ENCODE peak calls at places on chromosomes 4 and X, in ten cellular contexts. X is AG09309, E is fibroblast of lung, R is AG04450, T is ovary, O is SK-N-SH, J is lung, Z is spleen, U is GM10248, B is bronchial epithelial cell. Q is an unnamed sample.

GRCh38 chr4:173821031-173821430 is 291.0 kb upstream of the HAND2 start:
- DNase-seq in X (peak), T (no peak), J (no peak), E (peak), R (no peak), O (no peak), U (no peak), B (no peak), Z (no peak), Q (no peak)

GRCh38 chrX:46913710-46914109 is 1.5 kb downstream of the JADE3 start:
- DNase-seq in E (peak), R (no peak), U (no peak), B (peak), O (peak), Z (no peak), J (no peak), T (peak), X (no peak), Q (no peak)

GRCh38 chr4:112848931-112849330 is 200.5 kb upstream of the ANK2 start:
- DNase-seq in E (peak), U (no peak), R (no peak), Z (no peak), J (no peak), T (no peak), O (no peak), B (no peak), X (no peak), Q (no peak)

GRCh38 chr4:105712766-105713165 is 4.2 kb downstream of the GSTCD start:
- DNase-seq in R (no peak), E (no peak), O (no peak), U (no peak), T (no peak), J (no peak), X (no peak), Z (no peak), B (peak), Q (no peak)

GRCh38 chr4:22237155-22237751 is 278.6 kb downstream of the ADGRA3 start:
- DNase-seq in Z (peak), U (no peak), R (no peak), J (no peak), E (no peak), B (peak), O (peak), X (no peak), T (peak), Q (no peak)

GRCh38 chrX:48475295-48475694 is 704 bp upstream of the FTSJ1 start:
- DNase-seq in T (no peak), J (no peak), Z (no peak), U (no peak), O (peak), R (no peak), E (no peak), B (no peak), X (no peak), Q (no peak)

GRCh38 chr4:125951275-125951887 is 636.6 kb downstream of the FAT4 start:
- DNase-seq in B (no peak), Z (no peak), X (peak), O (peak), J (no peak), U (no peak), R (peak), T (no peak), E (peak), Q (peak)

GRCh38 chr4:74228691-74229640 is 71.0 kb downstream of the MTHFD2L start:
- DNase-seq in E (peak), U (peak), T (peak), J (peak), R (peak), O (peak), X (no peak), B (peak), Z (peak), Q (peak)

GRCh38 chr4:20253799-20254409 is 2.2 kb downstream of the SLIT2 start:
- DNase-seq in T (peak), O (peak), B (no peak), U (peak), R (no peak), J (no peak), X (no peak), E (peak), Z (peak), Q (no peak)

GRCh38 chr4:47824844-47825243 is 13.0 kb downstream of the CORIN start:
- DNase-seq in U (peak), E (no peak), J (no peak), O (peak), T (no peak), X (no peak), R (no peak), Z (no peak), B (no peak), Q (no peak)

GRCh38 chrX:63560601-63561218 is 209.6 kb upstream of the SPIN4 start:
- DNase-seq in X (peak), U (peak), R (peak), T (peak), B (peak), Z (peak), O (peak), J (peak), E (peak), Q (peak)

DNA sequence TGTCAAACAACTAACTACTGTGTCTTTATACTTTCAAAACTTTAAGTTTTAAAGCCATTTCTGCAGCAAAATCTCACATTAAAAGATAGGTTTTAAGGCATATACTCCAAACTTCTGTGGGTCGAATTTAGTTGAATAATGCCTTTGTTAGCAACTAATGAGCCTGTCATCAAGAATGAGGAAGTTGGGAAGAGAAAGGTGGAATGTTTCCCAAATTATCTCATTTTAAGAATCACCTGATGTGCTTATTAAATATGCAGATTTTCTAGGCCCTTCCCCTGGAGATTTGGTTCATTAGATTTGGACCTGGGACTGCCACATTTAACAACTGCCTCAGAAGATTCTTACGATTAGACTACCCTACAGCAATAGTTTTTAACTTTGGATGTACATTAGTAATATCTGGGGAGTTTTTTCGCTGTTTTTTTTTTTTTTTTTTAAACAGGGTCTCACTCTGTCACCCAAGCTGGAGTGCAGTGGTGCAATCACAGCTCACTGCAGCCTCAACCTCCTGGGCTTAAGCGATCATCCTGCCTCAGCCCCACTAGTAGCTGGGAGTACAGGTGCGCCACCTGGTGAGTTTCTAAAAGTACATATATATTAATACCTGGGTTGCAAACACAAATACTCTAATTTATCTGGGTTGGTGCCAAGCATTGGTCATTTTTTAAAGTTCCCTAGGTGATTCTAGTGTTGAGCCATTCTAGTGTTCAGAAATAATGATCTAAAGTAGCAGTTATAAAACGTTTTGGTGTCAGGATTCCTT is 16.1 kb upstream of the TASL start:
- DNase-seq in T (no peak), O (no peak), E (no peak), X (no peak), U (no peak), J (no peak), B (no peak), R (no peak), Z (no peak), Q (no peak)
- TF ChIP-seq CTCF in T (no peak), O (no peak), E (no peak), X (no peak), U (peak), J (no peak), B (no peak), R (no peak), Z (no peak), Q (no peak)

DNA sequence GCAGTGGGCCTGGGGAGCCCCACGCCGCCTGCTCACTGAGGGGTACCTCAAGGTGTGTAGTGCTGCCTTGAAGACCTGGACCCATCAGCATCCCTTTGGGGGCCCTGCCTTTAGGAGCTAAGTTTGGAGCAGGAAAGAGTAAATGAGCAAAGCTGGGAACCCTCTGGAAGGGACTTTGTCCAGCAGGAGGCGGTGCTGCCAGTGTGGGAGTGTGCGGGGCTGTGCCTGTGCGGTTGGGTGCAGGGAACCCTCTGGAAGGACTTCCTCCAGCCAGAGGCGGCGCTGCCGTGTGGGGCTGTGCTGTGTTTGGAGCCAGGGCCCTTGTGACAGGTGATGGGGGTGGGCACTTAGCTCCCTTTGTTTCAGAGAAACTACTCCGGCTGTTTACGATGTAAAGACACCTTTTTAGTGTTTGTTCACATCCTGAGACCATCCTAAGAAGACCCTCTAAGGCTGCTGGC is 25.8 kb downstream of the RGS12 start:
- DNase-seq in J (no peak), R (no peak), E (no peak), U (no peak), O (no peak), T (no peak), X (no peak), B (no peak), Z (peak), Q (no peak)
- TF ChIP-seq CTCF in J (no peak), R (no peak), E (no peak), U (no peak), O (peak), T (no peak), X (no peak), B (peak), Z (no peak), Q (peak)

DNA sequence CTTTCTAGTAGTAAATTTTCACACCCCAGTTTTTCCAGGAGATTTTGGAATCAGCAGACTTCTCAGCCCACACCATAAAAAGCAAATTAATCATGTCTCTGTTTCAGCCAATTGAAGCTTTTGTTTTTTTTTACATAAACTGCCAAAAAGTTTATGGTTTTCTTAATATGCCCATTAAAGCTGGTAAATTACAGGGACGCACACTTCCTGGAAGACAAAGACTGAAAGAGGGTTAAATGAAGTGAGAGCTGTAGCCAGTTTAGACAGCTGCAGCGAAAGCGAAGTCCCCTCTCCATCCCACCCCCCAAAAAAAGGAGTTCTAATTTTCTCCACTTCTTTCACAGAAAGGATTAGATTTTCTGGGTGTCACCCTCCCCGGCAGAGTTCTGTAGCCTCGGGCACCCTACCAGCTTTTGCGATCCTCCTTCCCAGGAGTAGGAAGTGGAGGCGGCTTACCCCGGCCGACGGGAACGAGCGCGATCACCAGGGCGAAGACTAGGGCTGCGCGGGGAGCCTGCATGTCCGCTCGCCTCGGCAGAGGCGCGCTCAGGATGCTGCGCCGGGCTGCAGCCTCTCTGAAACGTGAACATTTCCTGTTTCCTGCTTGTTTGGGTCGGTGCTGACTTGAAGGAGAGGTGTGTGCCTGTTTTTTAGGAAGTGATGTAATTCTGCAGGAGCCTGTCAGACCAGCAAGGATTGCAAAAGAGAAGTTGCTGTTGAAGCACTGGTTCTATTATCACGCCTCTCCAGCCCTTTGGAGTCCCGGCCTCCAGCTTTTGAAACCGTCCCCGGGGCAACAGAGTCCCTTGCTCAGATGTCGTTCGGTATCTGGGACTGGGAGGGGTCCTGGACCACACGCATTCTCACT is at the start of gene TMEM154:
- DNase-seq in E (peak), J (peak), R (peak), B (peak), O (peak), U (peak), Z (peak), X (no peak), T (peak), Q (peak)
- TF ChIP-seq CTCF in E (no peak), J (no peak), R (no peak), B (no peak), O (no peak), U (no peak), Z (no peak), X (no peak), T (no peak), Q (no peak)

GRCh38 chr4:2009651-2010233 is 968 bp upstream of the NELFA start:
- DNase-seq in T (peak), O (peak), J (peak), U (peak), X (no peak), Z (peak), E (peak), R (no peak), B (peak), Q (peak)

GRCh38 chr4:2007804-2008670 is 737 bp downstream of the NELFA start:
- DNase-seq in T (peak), J (no peak), Z (peak), R (no peak), B (no peak), X (no peak), U (no peak), E (peak), O (peak), Q (no peak)

GRCh38 chr4:2008921-2009650 is at the start of gene NELFA:
- DNase-seq in E (peak), Z (peak), X (peak), O (peak), T (peak), R (peak), B (peak), J (peak), U (peak), Q (peak)

GRCh38 chr4:2006956-2007653 is 1.7 kb downstream of the NELFA start:
- DNase-seq in T (no peak), J (no peak), X (no peak), O (no peak), Z (no peak), R (no peak), B (no peak), U (no peak), E (no peak), Q (no peak)

DNA sequence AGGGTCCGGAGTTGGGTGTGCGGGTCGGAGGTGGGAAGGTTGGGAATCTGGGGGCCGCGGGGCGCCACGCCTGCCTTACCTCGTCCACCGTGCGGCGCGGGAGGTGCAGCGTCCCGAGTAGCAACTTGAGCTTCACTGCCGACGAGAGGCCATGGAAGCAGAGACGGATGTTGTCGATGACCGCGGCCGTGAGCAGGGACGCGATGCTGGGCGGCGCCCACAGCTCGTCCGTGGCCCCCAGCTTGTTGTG is 178 bp downstream of the NELFA start:
- DNase-seq in Z (no peak), U (no peak), O (no peak), X (no peak), E (no peak), T (no peak), B (no peak), J (no peak), R (no peak), Q (no peak)
- TF ChIP-seq CTCF in Z (no peak), U (no peak), O (no peak), X (no peak), E (no peak), T (no peak), B (no peak), J (no peak), R (no peak), Q (no peak)

GRCh38 chrX:1357993-1358392 is 21.4 kb downstream of the IL3RA start:
- DNase-seq in B (no peak), U (no peak), X (no peak), T (peak), E (no peak), J (no peak), Z (peak), R (no peak), O (no peak), Q (no peak)

GRCh38 chrX:1354036-1355019 is 17.7 kb downstream of the IL3RA start:
- DNase-seq in X (no peak), T (no peak), B (no peak), R (no peak), U (no peak), Z (peak), E (no peak), J (no peak), O (no peak), Q (no peak)

GRCh38 chrX:1355131-1355799 is 18.7 kb downstream of the IL3RA start:
- DNase-seq in U (no peak), E (no peak), O (no peak), B (no peak), Z (peak), X (no peak), R (no peak), J (no peak), T (peak), Q (no peak)

GRCh38 chrX:1358793-1359476 is 22.4 kb downstream of the IL3RA start:
- DNase-seq in Z (peak), J (no peak), X (no peak), U (no peak), T (no peak), E (no peak), R (no peak), O (no peak), B (no peak), Q (no peak)

GRCh38 chrX:1355800-1356148 is 19.2 kb downstream of the IL3RA start:
- DNase-seq in U (no peak), J (no peak), E (no peak), Z (no peak), B (no peak), O (no peak), R (no peak), X (no peak), T (no peak), Q (no peak)
- TF ChIP-seq CTCF in U (no peak), J (no peak), E (no peak), Z (no peak), B (no peak), O (no peak), R (no peak), X (no peak), T (no peak), Q (no peak)

DNA sequence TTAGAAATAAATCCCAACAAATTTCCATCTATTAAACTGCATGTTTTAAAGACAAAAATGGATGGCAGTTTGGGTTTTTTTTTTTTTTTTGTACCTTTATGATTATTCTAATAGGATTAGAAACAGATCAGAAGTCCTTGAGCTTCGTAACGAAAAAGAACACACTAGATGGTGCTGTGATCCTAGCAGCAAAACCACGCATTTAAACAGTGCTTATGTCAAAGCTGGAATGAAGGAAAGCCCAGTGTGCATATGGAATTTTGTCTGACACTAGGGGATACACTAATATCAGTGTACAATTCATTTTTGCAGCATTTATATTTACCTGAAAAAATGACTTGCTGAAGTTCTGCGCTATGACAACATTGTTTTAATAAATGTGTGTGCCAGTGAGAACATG is 229.1 kb downstream of the VEGFC start:
- DNase-seq in J (no peak), T (no peak), U (no peak), X (no peak), B (peak), E (no peak), Z (no peak), R (no peak), O (no peak), Q (no peak)
- TF ChIP-seq CTCF in J (no peak), T (no peak), U (no peak), X (peak), B (no peak), E (peak), Z (no peak), R (peak), O (peak), Q (peak)

GRCh38 chr4:108622022-108622421 is 1.6 kb downstream of the RPL34 start:
- DNase-seq in O (no peak), R (no peak), U (no peak), X (no peak), E (no peak), J (no peak), Z (no peak), B (no peak), T (no peak), Q (no peak)
- TF ChIP-seq CTCF in O (no peak), R (no peak), U (no peak), X (no peak), E (no peak), J (no peak), Z (no peak), B (no peak), T (no peak), Q (no peak)

GRCh38 chrX:138775501-138775900 is 64.0 kb upstream of the FGF13 start:
- DNase-seq in R (no peak), E (peak), J (no peak), B (peak), U (peak), O (peak), Z (no peak), X (no peak), T (no peak), Q (peak)
- TF ChIP-seq CTCF in R (peak), E (no peak), J (no peak), B (peak), U (no peak), O (peak), Z (peak), X (peak), T (no peak), Q (peak)

GRCh38 chr4:26820346-26820745 is 40.3 kb upstream of the STIM2 start:
- DNase-seq in U (no peak), E (no peak), J (no peak), X (no peak), Z (no peak), B (no peak), R (no peak), O (no peak), T (no peak), Q (no peak)

GRCh38 chr4:26821677-26822503 is 38.8 kb upstream of the STIM2 start:
- DNase-seq in J (no peak), R (no peak), O (no peak), X (no peak), B (no peak), T (no peak), U (no peak), E (no peak), Z (no peak), Q (no peak)

GRCh38 chr4:26822546-26822945 is 38.1 kb upstream of the STIM2 start:
- DNase-seq in B (peak), R (no peak), J (no peak), E (no peak), Z (no peak), X (no peak), T (no peak), U (peak), O (no peak), Q (no peak)

GRCh38 chr4:26819026-26819425 is 41.6 kb upstream of the STIM2 start:
- DNase-seq in B (no peak), O (no peak), X (no peak), R (no peak), U (no peak), T (no peak), J (no peak), E (no peak), Z (no peak), Q (no peak)

GRCh38 chr4:26819478-26819877 is 41.2 kb upstream of the STIM2 start:
- DNase-seq in O (no peak), J (no peak), B (no peak), E (no peak), U (no peak), X (no peak), T (no peak), R (no peak), Z (no peak), Q (no peak)
- TF ChIP-seq CTCF in O (no peak), J (no peak), B (no peak), E (no peak), U (no peak), X (no peak), T (no peak), R (no peak), Z (no peak), Q (no peak)